ENCODE peak calls at places on chromosomes 1 and 21, in five cellular contexts. M is PC-9, J is fibroblast of lung, K is mammary epithelial cell, D is A673. F is an unnamed sample.

GRCh38 chr1:97849350-97850339 is 71.2 kb downstream of the DPYD start:
- DNase-seq in M (peak), J (peak), K (peak), D (peak), F (no peak)

GRCh38 chr1:22053018-22053860 is 730 bp downstream of the CDC42 start:
- DNase-seq in M (no peak), J (peak), K (peak), D (peak), F (peak)

GRCh38 chr1:67586596-67586995 is 98.4 kb upstream of the GADD45A start:
- DNase-seq in M (no peak), J (no peak), K (no peak), D (no peak), F (no peak)

GRCh38 chr1:197807739-197808453 is 32.6 kb upstream of the DENND1B start:
- DNase-seq in M (no peak), J (no peak), K (no peak), D (no peak), F (no peak)

GRCh38 chr1:182611787-182612186 is 7.6 kb upstream of the RGS16 start:
- DNase-seq in M (no peak), J (no peak), K (no peak), D (no peak), F (no peak)

GRCh38 chr1:94257451-94257850 is 20.1 kb upstream of the ARHGAP29 start:
- DNase-seq in M (no peak), J (no peak), K (no peak), D (no peak), F (no peak)

GRCh38 chr21:26391166-26391565 is 181.9 kb downstream of the CYYR1 start:
- DNase-seq in M (no peak), J (no peak), K (no peak), D (no peak), F (no peak)

GRCh38 chr1:220786337-220787068 is at the start of gene MTARC1:
- DNase-seq in M (peak), J (peak), K (no peak), D (no peak), F (no peak)

GRCh38 chr1:47617381-47618221 is 179.8 kb downstream of the FOXD2 start:
- DNase-seq in M (no peak), J (no peak), K (no peak), D (no peak), F (no peak)
- H3K27ac ChIP-seq in M (no peak), J (no peak), K (no peak), D (no peak), F (no peak)

DNA sequence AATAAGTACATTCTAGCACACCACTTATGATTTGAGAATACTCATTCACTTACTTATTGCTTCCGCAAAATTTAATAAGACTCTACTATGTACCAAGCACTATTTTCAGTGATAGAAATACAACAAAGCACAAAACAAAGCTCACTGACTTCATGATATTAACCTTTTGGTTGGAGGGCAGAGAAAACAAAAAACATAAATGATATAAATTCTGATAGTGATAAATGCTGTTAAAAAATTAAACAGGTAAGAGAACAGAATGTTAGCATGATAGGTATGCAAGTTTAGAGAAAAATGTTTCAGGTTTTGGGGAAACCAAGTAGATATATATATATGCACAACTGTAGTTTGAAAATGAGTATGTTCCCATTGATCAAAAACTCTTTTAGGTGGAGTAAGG is 1.2 kb downstream of the LRRC40 start:
- DNase-seq in M (no peak), J (no peak), K (no peak), D (no peak), F (no peak)
- H3K4me3 ChIP-seq in M (peak), J (peak), K (peak), D (peak), F (peak)

DNA sequence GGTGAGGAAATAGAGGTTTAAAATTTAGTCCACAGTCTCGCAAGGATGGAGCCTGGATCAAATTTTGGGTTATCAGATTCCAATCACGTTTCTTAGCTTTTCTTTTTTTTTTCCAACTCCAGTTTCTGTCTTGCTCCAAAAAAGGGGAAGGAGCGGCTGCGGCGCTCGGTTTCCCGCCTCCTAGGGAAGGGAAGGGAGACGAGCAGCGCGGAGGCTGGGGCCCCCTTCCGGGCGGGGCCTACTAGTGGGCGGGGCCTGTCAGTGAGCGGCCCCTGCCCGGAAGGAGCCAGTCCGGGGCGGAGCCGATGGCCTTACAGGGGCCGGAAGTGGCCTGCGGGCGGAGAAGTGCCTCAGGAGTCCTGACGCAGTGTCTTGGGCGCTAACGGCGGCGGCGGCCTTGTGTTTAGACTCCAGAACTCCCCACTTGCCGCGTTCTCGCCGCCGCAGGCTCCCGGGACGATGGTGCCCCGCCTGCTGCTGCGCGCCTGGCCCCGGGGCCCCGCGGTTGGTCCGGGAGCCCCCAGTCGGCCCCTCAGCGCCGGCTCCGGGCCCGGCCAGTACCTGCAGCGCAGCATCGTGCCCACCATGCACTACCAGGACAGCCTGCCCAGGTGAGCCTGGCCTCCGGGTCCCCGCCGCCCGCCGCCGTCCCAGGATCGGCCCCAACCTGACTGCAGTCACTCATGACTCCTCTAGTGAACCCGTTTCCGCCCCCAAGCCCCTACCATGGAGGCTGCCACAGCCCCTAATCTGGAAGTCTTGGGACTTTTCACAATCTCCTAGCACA is at the start of gene CPT2:
- DNase-seq in M (peak), J (peak), K (peak), D (peak), F (peak)
- TF ChIP-seq CTCF in M (peak), J (no peak), K (no peak), D (peak), F (no peak)

DNA sequence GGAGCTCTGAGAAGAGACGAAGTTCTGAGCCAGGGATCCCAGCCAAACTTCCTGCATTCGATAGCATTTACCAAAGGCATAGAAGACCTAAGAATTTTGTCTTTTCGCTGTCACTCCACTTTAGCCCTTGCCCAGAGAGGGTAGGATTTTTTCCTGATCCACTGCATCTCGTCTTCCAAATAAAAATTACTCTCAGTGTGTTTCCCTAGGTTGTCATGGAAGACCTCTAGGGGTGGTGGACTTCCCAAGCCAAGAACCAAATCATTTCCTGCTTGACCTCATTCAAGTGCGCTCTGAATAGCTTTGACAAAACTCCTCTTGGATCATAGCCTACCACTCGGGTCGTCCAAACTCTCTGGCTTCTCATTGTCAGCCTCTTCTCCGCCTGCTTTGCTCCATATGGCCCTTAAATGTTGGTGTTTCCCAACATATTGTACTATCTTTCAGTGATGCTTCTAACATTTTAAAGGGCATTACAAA is 444 bp upstream of the C1orf52 start:
- DNase-seq in M (no peak), J (peak), K (no peak), D (no peak), F (no peak)
- H3K27ac ChIP-seq in M (no peak), J (peak), K (no peak), D (peak), F (no peak)

DNA sequence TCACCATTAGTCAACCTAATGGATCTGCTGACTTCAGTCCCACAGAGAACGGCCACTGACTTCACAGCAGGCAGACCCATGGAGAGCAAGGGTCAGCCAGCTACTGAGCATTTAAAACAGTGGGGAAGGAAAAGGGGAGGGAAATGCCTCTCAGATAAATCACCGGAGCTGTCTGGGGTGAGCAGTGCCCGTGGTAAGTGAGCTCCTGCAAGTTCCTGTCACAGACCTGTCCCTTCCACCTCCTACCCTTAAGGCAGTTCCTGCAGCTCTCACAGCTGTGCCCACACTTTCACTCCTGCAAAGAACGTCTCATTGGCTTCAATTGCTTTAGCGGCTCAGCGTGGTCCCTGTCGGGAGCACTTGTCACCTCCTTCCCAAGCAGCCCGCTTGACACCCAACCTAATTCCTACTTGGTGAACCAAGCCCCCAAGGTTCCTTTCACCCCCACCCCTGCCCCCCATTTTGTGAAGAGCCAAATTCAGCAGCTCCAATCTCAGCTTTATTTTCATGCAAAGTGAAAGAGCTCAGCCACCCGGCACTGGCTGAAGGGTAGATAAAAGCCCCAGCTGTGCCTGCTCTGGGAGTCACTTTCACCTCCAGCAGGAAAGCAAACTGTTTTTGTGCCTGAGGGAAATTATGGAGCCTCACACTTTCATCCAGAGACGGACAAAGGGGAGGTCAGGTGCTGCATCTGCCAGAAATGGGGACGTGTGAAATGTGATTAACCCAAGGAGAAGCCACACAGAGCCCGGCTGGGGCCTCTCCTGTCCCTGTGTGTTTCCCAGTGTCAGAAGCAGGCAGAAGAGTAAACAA is 306.2 kb downstream of the TTLL7 start:
- DNase-seq in M (peak), J (peak), K (no peak), D (peak), F (peak)
- H3K4me3 ChIP-seq in M (peak), J (no peak), K (no peak), D (peak), F (peak)

GRCh38 chr1:157523774-157524501 is 28.4 kb downstream of the FCRL5 start:
- DNase-seq in M (no peak), J (no peak), K (no peak), D (no peak), F (no peak)
- TF ChIP-seq CTCF in M (no peak), J (no peak), K (no peak), D (no peak), F (no peak)

GRCh38 chr1:41822865-41823264 is 95.9 kb downstream of the HIVEP3 start:
- DNase-seq in M (no peak), J (no peak), K (no peak), D (no peak), F (no peak)

GRCh38 chr1:41819843-41820242 is 98.9 kb downstream of the HIVEP3 start:
- DNase-seq in M (no peak), J (no peak), K (no peak), D (no peak), F (no peak)

GRCh38 chr1:41827991-41828570 is 90.6 kb downstream of the HIVEP3 start:
- DNase-seq in M (no peak), J (peak), K (no peak), D (no peak), F (no peak)

GRCh38 chr1:41819069-41819468 is 99.7 kb downstream of the HIVEP3 start:
- DNase-seq in M (no peak), J (no peak), K (no peak), D (no peak), F (no peak)

GRCh38 chr1:41823453-41823852 is 95.3 kb downstream of the HIVEP3 start:
- DNase-seq in M (no peak), J (no peak), K (no peak), D (peak), F (no peak)
- H3K27ac ChIP-seq in M (no peak), J (no peak), K (no peak), D (no peak), F (no peak)

DNA sequence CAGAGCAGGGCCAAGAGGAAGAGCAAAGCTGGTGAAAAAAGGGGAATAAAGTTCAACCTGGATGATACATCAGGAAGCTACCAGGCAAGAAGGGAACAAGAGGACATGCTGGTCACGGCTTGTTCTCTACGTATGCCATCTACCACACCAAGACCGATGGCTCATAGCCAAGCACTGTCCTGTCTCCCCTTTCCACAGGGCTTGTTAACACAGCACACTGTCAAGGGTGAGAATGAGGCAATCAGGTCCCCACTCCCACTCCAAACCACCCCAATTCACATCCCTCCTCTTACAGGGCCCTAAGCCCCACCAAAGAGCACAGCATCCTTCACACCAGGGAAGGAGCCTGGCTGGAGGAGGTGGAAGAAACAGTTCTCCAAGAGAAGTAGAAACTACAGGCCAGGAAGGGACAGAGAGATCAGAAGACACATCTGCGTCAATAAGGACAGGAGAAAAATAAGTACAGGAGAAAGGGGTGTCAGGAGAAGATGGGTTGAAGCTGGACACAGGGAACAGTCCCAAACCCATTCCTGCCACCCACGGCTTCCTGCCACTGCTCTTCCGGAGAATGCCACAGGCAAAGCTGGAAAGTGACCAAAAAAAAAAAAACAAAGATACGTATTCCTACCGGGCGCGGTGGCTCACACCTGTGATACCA is 923 bp upstream of the SHC1 start:
- DNase-seq in M (peak), J (no peak), K (peak), D (no peak), F (no peak)
- H3K4me3 ChIP-seq in M (peak), J (peak), K (peak), D (peak), F (no peak)